ENCODE peak calls at places on chromosome 6, in nine cellular contexts. K is Peyer's patch, N is body of pancreas, C is endothelial cell of umbilical vein, J is heart left ventricle, B is HepG2, P is ovary, O is adrenal gland, D is stomach. A is an unnamed sample.
A peak's percentile ranks its signal among the peaks of the same experiment; 100 is the strongest.

GRCh38 chr6:11766056-11766455 is 12.5 kb downstream of the ADTRP start:
- DNase-seq in K (no peak), N (peak; percentile 32), C (peak; percentile 49), J (no peak), B (no peak), P (no peak), O (no peak), D (no peak), A (no peak)

GRCh38 chr6:134979142-134979541 is 29.2 kb upstream of the ALDH8A1 start:
- DNase-seq in K (no peak), N (no peak), C (no peak), J (no peak), B (no peak), P (no peak), O (no peak), D (no peak), A (no peak)

GRCh38 chr6:144344651-144345050 is 59.5 kb downstream of the UTRN start:
- DNase-seq in K (no peak), N (no peak), C (no peak), J (no peak), B (no peak), P (no peak), O (no peak), D (no peak), A (no peak)

GRCh38 chr6:82555801-82556200 is 192.2 kb downstream of the TPBG start:
- DNase-seq in K (no peak), N (no peak), C (no peak), J (no peak), B (no peak), P (no peak), O (no peak), D (no peak), A (no peak)

GRCh38 chr6:95815389-95816056 is 200.3 kb upstream of the FUT9 start:
- DNase-seq in K (no peak), N (no peak), C (no peak), J (no peak), B (peak; percentile 99), P (no peak), O (no peak), D (peak; percentile 28), A (peak; percentile 4)

GRCh38 chr6:117484052-117484646 is 1.7 kb downstream of the DCBLD1 start:
- DNase-seq in K (no peak), N (no peak), C (peak; percentile 12), J (no peak), B (no peak), P (no peak), O (no peak), D (no peak), A (no peak)

GRCh38 chr6:132811276-132811675 is 3.1 kb upstream of the RPS12 start:
- DNase-seq in K (no peak), N (no peak), C (no peak), J (no peak), B (peak; percentile 12), P (no peak), O (no peak), D (no peak), A (no peak)

GRCh38 chr6:10174056-10174455 is 240.8 kb downstream of the TFAP2A start:
- DNase-seq in K (no peak), N (no peak), C (no peak), J (no peak), B (no peak), P (no peak), O (no peak), D (no peak), A (no peak)

GRCh38 chr6:33981421-33981820 is 164.5 kb downstream of the GRM4 start:
- DNase-seq in K (no peak), N (no peak), C (no peak), J (no peak), B (no peak), P (no peak), O (no peak), D (peak; percentile 11), A (no peak)

GRCh38 chr6:107864235-107864970 is 40.3 kb upstream of the SCML4 start:
- DNase-seq in K (no peak), N (no peak), C (no peak), J (no peak), B (no peak), P (no peak), O (no peak), D (no peak), A (no peak)

GRCh38 chr6:81838031-81838430 is 85.5 kb upstream of the TENT5A start:
- DNase-seq in K (no peak), N (no peak), C (no peak), J (no peak), B (peak; percentile 67), P (no peak), O (no peak), D (no peak), A (no peak)

GRCh38 chr6:3825851-3826581 is 23.2 kb upstream of the FAM50B start:
- DNase-seq in K (no peak), N (peak; percentile 90), C (peak; percentile 100), J (peak; percentile 85), B (peak; percentile 73), P (peak; percentile 82), O (peak; percentile 84), D (peak; percentile 92), A (peak; percentile 79)

GRCh38 chr6:491233-491632 is 99.7 kb downstream of the IRF4 start:
- DNase-seq in K (peak; percentile 57), N (no peak), C (no peak), J (no peak), B (no peak), P (no peak), O (no peak), D (no peak), A (no peak)

GRCh38 chr6:43666181-43666920 is 21.2 kb downstream of the MRPS18A start:
- DNase-seq in K (no peak), N (no peak), C (no peak), J (no peak), B (no peak), P (no peak), O (no peak), D (no peak), A (no peak)
- TF ChIP-seq POLR2A in K (no peak), N (no peak), C (no peak), J (no peak), B (no peak), P (no peak), O (no peak), D (no peak), A (no peak)

GRCh38 chr6:30750379-30750668 is 6.0 kb upstream of the IER3 start:
- DNase-seq in K (no peak), N (no peak), C (peak; percentile 21), J (no peak), B (no peak), P (no peak), O (no peak), D (no peak), A (no peak)

GRCh38 chr6:30748301-30748769 is 4.0 kb upstream of the IER3 start:
- DNase-seq in K (no peak), N (no peak), C (peak; percentile 98), J (no peak), B (no peak), P (no peak), O (no peak), D (peak; percentile 50), A (no peak)

GRCh38 chr6:30748851-30749540 is 4.6 kb upstream of the IER3 start:
- DNase-seq in K (no peak), N (peak; percentile 54), C (peak; percentile 94), J (no peak), B (peak; percentile 87), P (no peak), O (no peak), D (no peak), A (no peak)

GRCh38 chr6:30749554-30750378 is 5.4 kb upstream of the IER3 start:
- DNase-seq in K (no peak), N (peak; percentile 82), C (no peak), J (no peak), B (peak; percentile 65), P (no peak), O (no peak), D (peak; percentile 84), A (no peak)

DNA sequence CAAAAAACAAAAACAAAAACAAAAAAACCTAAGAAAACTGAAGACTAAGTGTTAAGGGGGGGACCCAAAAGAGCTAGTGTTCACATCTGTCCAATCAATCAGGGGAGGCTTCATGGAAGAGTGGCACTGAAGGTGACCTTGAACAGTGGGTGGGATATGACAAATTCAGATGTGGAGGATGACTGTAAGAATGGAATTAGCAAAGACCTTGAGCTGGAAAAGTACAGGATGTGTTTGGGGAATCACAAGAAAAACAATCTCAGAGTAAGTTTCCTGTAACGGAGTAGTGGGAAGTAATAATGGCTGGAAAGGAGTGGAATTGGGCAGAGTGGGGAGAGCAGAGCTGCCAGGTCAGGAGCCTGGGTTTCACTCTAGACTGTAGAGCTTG is 2.9 kb upstream of the IER3 start:
- DNase-seq in K (no peak), N (no peak), C (peak; percentile 92), J (no peak), B (peak; percentile 61), P (no peak), O (no peak), D (no peak), A (no peak)
- H3K36me3 ChIP-seq in K (no peaks in the 10 kb centered on the region), N (no peaks in the 10 kb centered on the region), C (no peaks in the 10 kb centered on the region), J (no peaks in the 10 kb centered on the region), B (no peaks in the 10 kb centered on the region), P (no peaks in the 10 kb centered on the region), O (no peaks in the 10 kb centered on the region), D (no peaks in the 10 kb centered on the region), A (no peaks in the 10 kb centered on the region)

DNA sequence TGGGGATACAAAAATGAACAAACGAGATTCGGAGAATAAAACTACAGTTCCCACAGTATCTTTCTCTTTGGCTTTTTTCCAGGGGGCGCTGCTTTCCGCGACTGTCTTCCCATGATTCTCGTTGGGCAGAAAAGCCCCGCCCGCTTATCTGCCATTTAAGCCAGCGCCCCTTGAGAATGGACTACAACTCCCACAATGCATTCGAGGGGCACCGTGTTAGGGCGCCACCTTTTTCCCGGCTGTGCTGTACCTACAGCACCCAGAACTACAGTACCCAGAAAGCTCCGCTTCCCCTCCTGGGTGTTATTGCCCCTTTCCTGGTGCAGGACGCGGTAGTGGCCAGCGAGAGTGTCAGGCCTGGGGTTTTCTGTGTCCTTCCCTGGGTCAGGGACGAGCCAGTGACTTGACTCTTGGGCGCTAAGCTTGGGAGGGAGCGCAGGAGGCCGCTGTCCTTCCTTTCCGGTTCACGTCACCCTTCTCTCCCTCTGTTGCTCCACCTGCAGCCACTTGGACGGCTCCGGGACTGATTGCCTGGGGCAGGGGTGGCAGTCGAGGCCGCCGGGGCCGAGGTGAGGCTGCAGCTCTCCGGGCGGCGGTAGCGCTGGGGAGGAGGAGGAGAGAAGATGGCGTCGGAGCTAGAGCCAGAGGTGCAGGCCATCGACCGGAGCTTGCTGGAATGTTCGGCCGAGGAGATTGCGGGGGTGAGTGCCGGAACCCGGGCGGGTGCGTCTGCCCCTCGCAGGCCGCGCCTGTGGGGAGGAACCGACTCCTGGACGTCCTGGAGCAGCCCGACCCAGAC is at the start of gene UBR2:
- DNase-seq in K (peak; percentile 99), N (peak; percentile 99), C (peak; percentile 98), J (peak; percentile 98), B (peak; percentile 99), P (peak; percentile 96), O (peak; percentile 97), D (peak; percentile 97), A (peak; percentile 94)
- TF ChIP-seq POLR2A in K (peak; percentile 97), N (peak; percentile 98), C (peak; percentile 56), J (peak; percentile 95), B (peak; percentile 96), P (peak; percentile 69), O (peak; percentile 75), D (no peak), A (peak; percentile 86)

GRCh38 chr6:116433313-116433712 is 27.9 kb upstream of the CALHM6 start:
- DNase-seq in K (no peak), N (no peak), C (no peak), J (no peak), B (no peak), P (no peak), O (no peak), D (no peak), A (no peak)
- H3K36me3 ChIP-seq in K (no peaks in the 10 kb centered on the region), N (no peaks in the 10 kb centered on the region), C (no peaks in the 10 kb centered on the region), J (peaks cover 66% of the 10 kb centered on the region), B (no peaks in the 10 kb centered on the region), P (peaks cover 2% of the 10 kb centered on the region), O (peaks cover 17% of the 10 kb centered on the region), D (peaks cover 48% of the 10 kb centered on the region), A (no peaks in the 10 kb centered on the region)